ENCODE peak calls at places on chromosomes 1 and 21, in five cellular contexts. Q is upper lobe of right lung, N is cardiac muscle cell, K is BE2C, R is tibial artery. E is an unnamed sample.
A peak's percentile ranks its signal among the peaks of the same experiment; 100 is the strongest.

GRCh38 chr1:154955039-154955717 is 721 bp downstream of the PBXIP1 start:
- DNase-seq in Q (no peak), N (peak; percentile 83), K (peak; percentile 57), R (peak; percentile 55), E (peak; percentile 71)

GRCh38 chr1:233327938-233328660 is 575 bp downstream of the MAP3K21 start:
- DNase-seq in Q (peak; percentile 78), N (peak; percentile 9), K (peak; percentile 10), R (no peak), E (peak; percentile 49)

GRCh38 chr1:6489383-6489765 is 2.1 kb downstream of the PLEKHG5 start:
- DNase-seq in Q (no peak), N (no peak), K (no peak), R (no peak), E (no peak)

GRCh38 chr1:155128755-155129473 is 1.2 kb downstream of the EFNA1 start:
- DNase-seq in Q (peak; percentile 72), N (peak; percentile 19), K (no peak), R (no peak), E (no peak)

GRCh38 chr1:108810176-108810575 is 46.7 kb downstream of the AKNAD1 start:
- DNase-seq in Q (no peak), N (no peak), K (no peak), R (no peak), E (no peak)

GRCh38 chr1:87840772-87841171 is 512.1 kb downstream of the LMO4 start:
- DNase-seq in Q (no peak), N (no peak), K (no peak), R (no peak), E (no peak)

GRCh38 chr1:165288301-165289120 is 68.0 kb downstream of the LMX1A start:
- DNase-seq in Q (no peak), N (peak; percentile 6), K (peak; percentile 17), R (no peak), E (no peak)

GRCh38 chr1:165910764-165911421 is 83.5 kb downstream of the UCK2 start:
- DNase-seq in Q (peak; percentile 69), N (no peak), K (no peak), R (peak; percentile 60), E (peak; percentile 79)

GRCh38 chr1:12593621-12594066 is 24.4 kb downstream of the DHRS3 start:
- DNase-seq in Q (no peak), N (peak; percentile 85), K (no peak), R (peak; percentile 84), E (peak; percentile 83)

GRCh38 chr1:43978551-43979260 is at the start of gene B4GALT2:
- DNase-seq in Q (peak; percentile 78), N (peak; percentile 45), K (peak; percentile 42), R (no peak), E (peak; percentile 85)

GRCh38 chr1:208298593-208299233 is 54.5 kb upstream of the PLXNA2 start:
- DNase-seq in Q (peak; percentile 82), N (no peak), K (no peak), R (peak; percentile 68), E (no peak)

GRCh38 chr21:21624674-21625073 is 626.5 kb downstream of the NCAM2 start:
- DNase-seq in Q (no peak), N (peak; percentile 75), K (no peak), R (no peak), E (no peak)

GRCh38 chr1:187577625-187578024 is 748.9 kb downstream of the PLA2G4A start:
- DNase-seq in Q (no peak), N (peak; percentile 2), K (no peak), R (no peak), E (no peak)

GRCh38 chr1:154999651-155000474 is 2.7 kb upstream of the ZBTB7B start:
- DNase-seq in Q (peak; percentile 75), N (no peak), K (no peak), R (no peak), E (no peak)

GRCh38 chr21:45227735-45228134 is 60.0 kb downstream of the POFUT2 start:
- DNase-seq in Q (no peak), N (no peak), K (no peak), R (no peak), E (no peak)

GRCh38 chr1:223820976-223821375 is 24.8 kb downstream of the TP53BP2 start:
- DNase-seq in Q (no peak), N (no peak), K (no peak), R (no peak), E (no peak)

GRCh38 chr1:218459878-218460277 is 114.7 kb downstream of the TGFB2 start:
- DNase-seq in Q (no peak), N (peak; percentile 88), K (no peak), R (no peak), E (no peak)

GRCh38 chr1:18535391-18536210 is 54.9 kb downstream of the KLHDC7A start:
- DNase-seq in Q (peak; percentile 45), N (no peak), K (no peak), R (no peak), E (no peak)

GRCh38 chr1:89271616-89272015 is 1.0 kb downstream of the GBP5 start:
- DNase-seq in Q (no peak), N (peak; percentile 78), K (no peak), R (no peak), E (no peak)

GRCh38 chr1:156126701-156127534 is 12.4 kb downstream of the LMNA start:
- DNase-seq in Q (no peak), N (peak; percentile 81), K (no peak), R (peak; percentile 63), E (peak; percentile 79)

GRCh38 chr1:100443739-100444571 is 91.6 kb downstream of the CDC14A start:
- DNase-seq in Q (no peak), N (peak; percentile 53), K (no peak), R (no peak), E (no peak)

GRCh38 chr1:115337276-115337632 is 795 bp downstream of the NGF start:
- DNase-seq in Q (no peak), N (no peak), K (no peak), R (no peak), E (no peak)

GRCh38 chr1:79193211-79194079 is 186.9 kb upstream of the ADGRL4 start:
- DNase-seq in Q (no peak), N (peak; percentile 82), K (no peak), R (no peak), E (no peak)

GRCh38 chr1:39167632-39168209 is 36.8 kb upstream of the MACF1 start:
- DNase-seq in Q (no peak), N (peak; percentile 67), K (no peak), R (no peak), E (no peak)

GRCh38 chr21:45497846-45498645 is 44.2 kb downstream of the SLC19A1 start:
- DNase-seq in Q (peak; percentile 51), N (no peak), K (peak; percentile 6), R (no peak), E (peak; percentile 71)

GRCh38 chr21:46079357-46080170 is 18.3 kb upstream of the COL6A2 start:
- DNase-seq in Q (peak; percentile 59), N (peak; percentile 78), K (peak; percentile 75), R (no peak), E (peak; percentile 85)

DNA sequence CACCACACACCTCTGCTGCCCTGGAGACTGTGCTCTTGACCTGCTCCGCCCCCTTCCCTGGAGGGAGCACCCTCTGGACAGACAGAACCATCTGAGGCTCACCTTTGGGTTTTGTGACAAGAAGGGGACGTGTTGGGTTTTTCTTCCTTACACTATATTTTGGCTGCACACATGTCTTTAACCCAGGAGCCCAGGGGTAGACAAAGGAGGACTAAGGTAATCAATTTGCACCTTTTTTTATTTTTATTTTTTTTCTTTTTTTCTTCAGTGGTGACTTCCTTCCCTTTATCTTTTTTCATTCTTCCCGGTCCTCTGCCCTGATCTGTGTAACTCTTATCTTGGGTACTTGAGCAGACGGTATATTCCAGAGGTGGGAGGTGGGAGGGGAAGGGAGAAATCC is 8.5 kb upstream of the TXLNA start:
- DNase-seq in Q (no peak), N (no peak), K (no peak), R (no peak), E (no peak)
- H3K4me1 ChIP-seq in Q (no peaks in the 10 kb centered on the region), N (peaks cover 27% of the 10 kb centered on the region), K (no peaks in the 10 kb centered on the region), R (no peaks in the 10 kb centered on the region), E (no peaks in the 10 kb centered on the region)

DNA sequence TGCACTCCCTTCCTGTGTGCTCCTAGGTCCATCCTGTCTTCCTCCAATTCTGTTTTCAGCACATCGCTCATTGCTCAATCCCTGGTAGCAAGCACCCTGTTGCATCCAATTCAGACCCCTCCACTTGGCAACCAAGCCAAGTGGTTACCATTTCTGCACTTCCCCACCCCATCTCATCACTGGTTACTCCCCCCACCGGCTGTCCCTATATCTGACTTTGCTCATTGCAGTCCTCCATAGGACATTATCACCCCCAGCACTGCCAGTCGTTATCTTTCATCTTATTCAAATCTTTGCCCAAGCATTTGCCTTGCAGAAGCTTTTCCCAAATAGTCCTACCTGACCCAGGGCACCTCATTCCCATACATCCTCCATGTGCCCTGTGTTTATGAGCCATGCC is 2.1 kb upstream of the TMEM9 start:
- DNase-seq in Q (no peak), N (no peak), K (no peak), R (no peak), E (peak; percentile 3)
- H3K4me1 ChIP-seq in Q (peaks cover 13% of the 10 kb centered on the region), N (peaks cover 9% of the 10 kb centered on the region), K (peaks cover 5% of the 10 kb centered on the region), R (peaks cover 15% of the 10 kb centered on the region), E (no peaks in the 10 kb centered on the region)

GRCh38 chr1:1438531-1439381 is 3.3 kb downstream of the VWA1 start:
- DNase-seq in Q (no peak), N (no peak), K (no peak), R (no peak), E (peak; percentile 76)
- H3K4me1 ChIP-seq in Q (peaks cover 40% of the 10 kb centered on the region), N (peaks cover 20% of the 10 kb centered on the region), K (peaks cover 17% of the 10 kb centered on the region), R (peaks cover 27% of the 10 kb centered on the region), E (no peaks in the 10 kb centered on the region)

GRCh38 chr21:36696640-36697472 is 2.1 kb upstream of the SIM2 start:
- DNase-seq in Q (peak; percentile 53), N (no peak), K (no peak), R (no peak), E (peak; percentile 37)
- H3K4me1 ChIP-seq in Q (peaks cover 40% of the 10 kb centered on the region), N (peaks cover 16% of the 10 kb centered on the region), K (no peaks in the 10 kb centered on the region), R (peaks cover 54% of the 10 kb centered on the region), E (no peaks in the 10 kb centered on the region)

E was measured in aorta.